ENCODE peak calls at places on chromosomes 6 and 20, in six cellular contexts. H, O, K, M, L and V are unnamed samples.

GRCh38 chr6:71139249-71139648 is 149.4 kb upstream of the OGFRL1 start:
- DNase-seq in H (peak; percentile 43), O (no peak), K (no peak), M (no peak), L (no peak), V (no peak)

GRCh38 chr6:82073484-82073883 is 174.1 kb downstream of the IBTK start:
- DNase-seq in H (no peak), O (no peak), K (no peak), M (no peak), L (no peak), V (no peak)

GRCh38 chr6:113813207-113813606 is 43.9 kb upstream of the MARCKS start:
- DNase-seq in H (peak; percentile 39), O (no peak), K (no peak), M (no peak), L (no peak), V (no peak)

GRCh38 chr6:48933136-48933535 is 529.9 kb downstream of the MMUT start:
- DNase-seq in H (no peak), O (no peak), K (no peak), M (no peak), L (no peak), V (no peak)

GRCh38 chr6:25691885-25692284 is 39.9 kb downstream of the SCGN start:
- DNase-seq in H (no peak), O (no peak), K (no peak), M (no peak), L (no peak), V (no peak)

GRCh38 chr6:34414999-34415858 is 10.6 kb downstream of the RPS10 start:
- DNase-seq in H (peak; percentile 83), O (peak; percentile 61), K (peak; percentile 42), M (no peak), L (no peak), V (no peak)

GRCh38 chr6:165010556-165011535 is 298.6 kb downstream of the C6orf118 start:
- DNase-seq in H (no peak), O (no peak), K (no peak), M (no peak), L (no peak), V (no peak)

GRCh38 chr6:13268914-13269532 is 59.3 kb downstream of the TBC1D7 start:
- DNase-seq in H (peak; percentile 17), O (no peak), K (no peak), M (no peak), L (no peak), V (no peak)

GRCh38 chr6:132708771-132709170 is 5.1 kb downstream of the VNN1 start:
- DNase-seq in H (no peak), O (no peak), K (no peak), M (no peak), L (no peak), V (no peak)

GRCh38 chr6:147170269-147170668 is 33.9 kb upstream of the STXBP5 start:
- DNase-seq in H (peak; percentile 94), O (no peak), K (no peak), M (no peak), L (no peak), V (no peak)

GRCh38 chr20:10171864-10172751 is 46.5 kb upstream of the SNAP25 start:
- DNase-seq in H (peak; percentile 58), O (no peak), K (peak; percentile 27), M (peak; percentile 72), L (no peak), V (no peak)

GRCh38 chr20:34141293-34141692 is 29.2 kb upstream of the EIF2S2 start:
- DNase-seq in H (no peak), O (no peak), K (no peak), M (no peak), L (no peak), V (no peak)

GRCh38 chr6:37819802-37820712 is 530 bp downstream of the ZFAND3 start:
- DNase-seq in H (peak; percentile 70), O (peak; percentile 65), K (peak; percentile 49), M (peak; percentile 86), L (no peak), V (peak; percentile 79)

GRCh38 chr6:30914076-30914853 is at the start of gene VARS2:
- DNase-seq in H (peak; percentile 92), O (peak; percentile 91), K (peak; percentile 97), M (peak; percentile 95), L (peak; percentile 97), V (peak; percentile 96)

GRCh38 chr6:20306491-20306890 is 94.2 kb upstream of the MBOAT1 start:
- DNase-seq in H (no peak), O (no peak), K (no peak), M (no peak), L (no peak), V (no peak)

GRCh38 chr6:133956413-133957049 is 3.5 kb downstream of the TBPL1 start:
- DNase-seq in H (no peak), O (no peak), K (no peak), M (no peak), L (no peak), V (no peak)

GRCh38 chr6:35432291-35432690 is 19.8 kb upstream of the FANCE start:
- DNase-seq in H (no peak), O (no peak), K (no peak), M (no peak), L (no peak), V (no peak)

GRCh38 chr6:73258721-73259120 is 4.3 kb downstream of the KHDC1 start:
- DNase-seq in H (no peak), O (no peak), K (no peak), M (no peak), L (no peak), V (no peak)

DNA sequence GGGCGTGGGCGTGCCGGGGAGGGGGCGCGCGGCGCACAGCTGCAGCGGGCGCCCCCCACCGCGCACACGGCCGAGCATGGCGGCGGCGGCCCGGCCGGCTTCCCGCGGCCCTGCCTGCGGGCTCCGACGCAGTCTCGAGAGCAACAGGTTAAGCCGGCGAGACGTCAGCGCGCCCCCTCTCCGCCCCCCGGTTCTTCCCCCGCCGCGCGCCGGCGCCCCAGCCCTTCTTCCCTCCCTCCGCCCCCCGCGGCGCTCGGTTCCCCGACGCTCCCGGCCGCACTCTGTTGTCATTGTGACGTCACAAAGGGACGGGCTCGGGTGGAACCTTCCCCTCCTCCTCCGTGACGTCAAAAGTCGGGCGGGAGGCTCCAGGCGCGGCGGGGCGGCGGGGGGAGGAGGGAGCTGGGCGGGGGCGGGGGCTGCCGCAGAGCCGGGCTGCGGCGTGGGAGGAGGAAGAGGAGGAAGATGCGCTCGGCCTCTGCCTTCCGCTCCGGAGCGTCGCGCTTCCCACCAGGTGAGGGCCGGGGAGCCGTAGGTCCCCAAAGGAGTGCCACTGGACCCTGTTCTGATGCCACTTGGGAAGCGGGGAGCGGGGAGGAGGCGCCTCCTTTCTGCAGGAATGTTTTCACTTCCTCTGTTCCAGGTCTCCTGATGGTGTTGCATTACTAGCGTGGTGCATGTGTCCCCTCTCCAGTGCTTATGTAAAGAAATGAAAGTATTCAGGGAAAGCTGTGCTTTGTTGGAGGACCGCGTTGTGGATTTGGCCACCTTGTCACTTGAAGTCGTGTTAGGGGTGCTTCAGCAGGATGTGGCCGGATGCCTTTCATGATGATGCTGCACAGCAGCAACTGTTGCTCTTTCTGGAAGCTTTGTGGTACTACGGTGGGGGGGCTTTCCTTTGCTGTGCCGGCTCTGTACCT is 2.8 kb downstream of the JARID2 start:
- DNase-seq in H (peak; percentile 97), O (peak; percentile 97), K (peak; percentile 94), M (peak; percentile 96), L (peak; percentile 99), V (peak; percentile 96)
- H3K4me3 ChIP-seq in H (peak overlapping the region; percentile 53), O (peak overlapping the region; percentile 81), K (peak overlapping the region; percentile 87), M (peak overlapping the region; percentile 91), L (peak overlapping the region; percentile 91), V (peak overlapping the region; percentile 86)

GRCh38 chr6:5866547-5867051 is 140.1 kb downstream of the NRN1 start:
- DNase-seq in H (peak; percentile 39), O (no peak), K (no peak), M (no peak), L (no peak), V (no peak)
- H3K4me3 ChIP-seq in H (peak overlapping the region; percentile 28), O (no peak overlapping the region), K (no peak overlapping the region), M (peak overlapping the region; percentile 23), L (peak overlapping the region; percentile 36), V (peak overlapping the region; percentile 50)

GRCh38 chr6:32114853-32115252 is 5.7 kb upstream of the TNXB start:
- DNase-seq in H (no peak), O (no peak), K (no peak), M (no peak), L (no peak), V (no peak)
- H3K4me3 ChIP-seq in H (no peak overlapping the region), O (no peak overlapping the region), K (no peak overlapping the region), M (no peak overlapping the region), L (no peak overlapping the region), V (no peak overlapping the region)

GRCh38 chr20:50333856-50334255 is 143.2 kb downstream of the CEBPB start:
- DNase-seq in H (peak; percentile 96), O (no peak), K (no peak), M (no peak), L (no peak), V (no peak)
- H3K4me3 ChIP-seq in H (no peak overlapping the region), O (no peak overlapping the region), K (no peak overlapping the region), M (no peak overlapping the region), L (no peak overlapping the region), V (no peak overlapping the region)

GRCh38 chr6:10418361-10418861 is 3.5 kb upstream of the TFAP2A start:
- DNase-seq in H (no peak), O (no peak), K (no peak), M (no peak), L (no peak), V (no peak)

GRCh38 chr6:10418862-10419748 is 4.2 kb upstream of the TFAP2A start:
- DNase-seq in H (no peak), O (no peak), K (no peak), M (peak; percentile 65), L (no peak), V (no peak)

GRCh38 chr6:10420546-10421507 is 6.0 kb upstream of the TFAP2A start:
- DNase-seq in H (no peak), O (no peak), K (no peak), M (no peak), L (no peak), V (no peak)

GRCh38 chr6:10421508-10422281 is 6.8 kb upstream of the TFAP2A start:
- DNase-seq in H (no peak), O (no peak), K (no peak), M (no peak), L (no peak), V (no peak)

DNA sequence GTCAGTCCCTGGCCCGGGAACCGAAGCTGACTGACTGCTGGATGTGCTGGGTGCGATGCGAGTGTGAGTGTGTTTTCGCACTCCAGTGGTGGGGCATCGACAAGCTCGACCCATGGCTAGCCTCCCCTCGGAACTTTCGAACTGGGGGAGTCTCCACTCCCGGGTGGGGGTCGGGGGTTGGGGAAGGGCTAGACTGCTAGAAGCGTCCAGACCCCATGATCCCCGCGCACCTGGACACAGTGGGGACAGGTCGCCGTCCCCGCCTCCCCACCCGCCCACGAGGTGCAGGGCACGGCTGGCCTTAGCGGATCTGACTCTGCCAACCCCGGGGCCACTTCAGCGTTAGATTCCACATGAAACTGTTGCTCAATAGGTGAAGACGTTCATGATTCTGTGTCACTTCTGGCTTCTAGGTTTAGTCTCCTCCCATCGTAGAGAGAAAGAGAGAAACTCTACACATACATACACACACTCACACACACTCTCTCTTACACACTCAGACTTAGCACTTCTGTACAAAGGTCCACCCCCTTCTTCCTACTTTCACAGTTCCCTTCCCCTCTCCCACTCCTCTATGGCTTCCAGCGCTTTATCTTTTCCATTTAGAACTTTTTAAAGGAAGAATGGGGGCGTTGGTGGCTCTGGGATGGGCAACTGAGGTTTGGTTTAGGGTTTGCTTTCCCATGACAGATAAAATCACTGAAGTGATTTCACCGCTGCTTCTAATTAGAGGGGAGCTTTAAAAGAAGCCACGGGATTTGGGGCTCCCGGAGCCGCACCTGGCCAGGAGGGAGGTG is 5.1 kb upstream of the TFAP2A start:
- DNase-seq in H (no peak), O (no peak), K (no peak), M (no peak), L (no peak), V (no peak)
- H3K4me3 ChIP-seq in H (no peak overlapping the region), O (no peak overlapping the region), K (no peak overlapping the region), M (no peak overlapping the region), L (no peak overlapping the region), V (no peak overlapping the region)